ENCODE peak calls at places on chromosomes 3 and 15, in eight cellular contexts. D, O, Z, S, Y, N, P and T are unnamed samples.
A peak's percentile ranks its signal among the peaks of the same experiment; 100 is the strongest.

GRCh38 chr15:36356978-36357582 is 222.3 kb upstream of the CDIN1 start:
- DNase-seq in Z (peak; percentile 74), P (no peak), Y (no peak), O (peak; percentile 39), S (no peak), D (no peak), N (no peak), T (no peak)

GRCh38 chr3:168093229-168093628 is 2.5 kb downstream of the GOLIM4 start:
- DNase-seq in O (no peak), N (no peak), D (no peak), Z (no peak), S (no peak), P (no peak), Y (no peak), T (no peak)

GRCh38 chr15:87680200-87680599 is 576.3 kb downstream of the NTRK3 start:
- DNase-seq in D (no peak), S (no peak), N (no peak), Y (no peak), O (no peak), P (no peak), Z (no peak), T (no peak)

GRCh38 chr3:81363816-81364215 is 397.6 kb downstream of the GBE1 start:
- DNase-seq in Z (no peak), P (no peak), N (no peak), Y (no peak), O (no peak), D (no peak), S (no peak), T (no peak)

GRCh38 chr3:143011705-143012104 is 10.3 kb downstream of the U2SURP start:
- DNase-seq in O (no peak), Y (no peak), D (no peak), N (no peak), S (no peak), P (no peak), Z (no peak), T (no peak)

GRCh38 chr15:79450648-79451047 is 18.5 kb downstream of the MINAR1 start:
- DNase-seq in P (no peak), O (no peak), D (no peak), Y (no peak), S (no peak), N (no peak), Z (no peak), T (no peak)

GRCh38 chr15:26910715-26911114 is 43.9 kb downstream of the GABRA5 start:
- DNase-seq in N (no peak), O (no peak), P (no peak), Z (no peak), Y (no peak), S (no peak), D (no peak), T (no peak)

GRCh38 chr15:32919749-32920414 is 202.1 kb downstream of the GREM1 start:
- DNase-seq in O (no peak), S (no peak), Z (no peak), D (no peak), Y (no peak), P (no peak), N (no peak), T (no peak)

GRCh38 chr3:196016485-196016884 is 65.4 kb downstream of the TFRC start:
- DNase-seq in S (peak; percentile 38), Z (no peak), P (no peak), O (no peak), D (no peak), Y (no peak), N (no peak), T (no peak)

GRCh38 chr15:100131321-100132224 is 210.2 kb downstream of the ADAMTS17 start:
- DNase-seq in P (peak; percentile 12), Y (no peak), Z (no peak), O (no peak), D (peak; percentile 79), S (peak; percentile 45), N (no peak), T (no peak)

GRCh38 chr3:143124683-143125520 is 5.3 kb downstream of the CHST2 start:
- DNase-seq in S (no peak), Z (no peak), N (no peak), P (no peak), D (no peak), Y (no peak), O (no peak), T (no peak)

GRCh38 chr15:29756358-29757267 is 65.7 kb downstream of the TJP1 start:
- DNase-seq in P (no peak), S (no peak), Y (no peak), D (no peak), Z (no peak), O (no peak), N (no peak), T (no peak)

GRCh38 chr15:38650384-38650783 is 85.8 kb upstream of the RASGRP1 start:
- DNase-seq in N (no peak), O (no peak), Z (no peak), S (no peak), Y (no peak), D (no peak), P (no peak), T (no peak)

GRCh38 chr3:78875431-78875830 is 892.4 kb downstream of the ROBO1 start:
- DNase-seq in S (no peak), P (no peak), N (no peak), D (no peak), O (no peak), Y (no peak), Z (no peak), T (no peak)

GRCh38 chr3:53846134-53846850 is at the start of the genes CHDH and IL17RB:
- DNase-seq in S (no peak), P (peak; percentile 11), O (peak; percentile 69), N (no peak), D (peak; percentile 64), Z (no peak), Y (no peak), T (peak; percentile 76)

GRCh38 chr3:171807129-171807675 is 3.1 kb downstream of the PLD1 start:
- DNase-seq in S (no peak), O (no peak), D (no peak), P (no peak), Y (no peak), N (no peak), Z (no peak), T (no peak)

GRCh38 chr3:171806200-171807128 is 3.8 kb downstream of the PLD1 start:
- DNase-seq in P (no peak), Y (peak; percentile 79), S (no peak), Z (no peak), O (no peak), D (no peak), N (no peak), T (no peak)

GRCh38 chr3:171805687-171806086 is 4.6 kb downstream of the PLD1 start:
- DNase-seq in P (no peak), Y (no peak), O (no peak), D (no peak), N (no peak), S (no peak), Z (no peak), T (no peak)

GRCh38 chr3:171809513-171810277 is 588 bp downstream of the PLD1 start:
- DNase-seq in D (peak; percentile 92), P (peak; percentile 37), N (peak; percentile 94), O (peak; percentile 94), S (no peak), Y (no peak), Z (peak; percentile 96), T (peak; percentile 55)

GRCh38 chr3:171807806-171808205 is 2.5 kb downstream of the PLD1 start:
- DNase-seq in N (no peak), Z (no peak), P (no peak), S (no peak), Y (no peak), O (no peak), D (no peak), T (no peak)
- H3K4me1 ChIP-seq in N (no peaks in the 10 kb centered on the region), Z (peaks cover 33% of the 10 kb centered on the region), P (peaks cover 13% of the 10 kb centered on the region), S (peaks cover 83% of the 10 kb centered on the region), Y (peaks cover 63% of the 10 kb centered on the region), O (peaks cover 5% of the 10 kb centered on the region), D (peaks cover 15% of the 10 kb centered on the region), T (no peaks in the 10 kb centered on the region)

GRCh38 chr3:71064976-71065763 is 518.4 kb downstream of the FOXP1 start:
- DNase-seq in N (peak; percentile 77), P (peak; percentile 72), D (peak; percentile 71), O (peak; percentile 58), Y (no peak), S (peak; percentile 40), Z (peak; percentile 83), T (peak; percentile 64)
- H3K4me1 ChIP-seq in N (no peaks in the 10 kb centered on the region), P (peaks cover 87% of the 10 kb centered on the region), D (peaks cover 25% of the 10 kb centered on the region), O (peaks cover 17% of the 10 kb centered on the region), Y (no peaks in the 10 kb centered on the region), S (peaks cover 3% of the 10 kb centered on the region), Z (peaks cover 40% of the 10 kb centered on the region), T (no peaks in the 10 kb centered on the region)

GRCh38 chr3:101243285-101244211 is 76.8 kb downstream of the IMPG2 start:
- DNase-seq in P (no peak), S (no peak), D (no peak), Z (no peak), N (no peak), O (no peak), Y (no peak), T (no peak)
- H3K4me1 ChIP-seq in P (no peaks in the 10 kb centered on the region), S (no peaks in the 10 kb centered on the region), D (no peaks in the 10 kb centered on the region), Z (no peaks in the 10 kb centered on the region), N (no peaks in the 10 kb centered on the region), O (no peaks in the 10 kb centered on the region), Y (no peaks in the 10 kb centered on the region), T (no peaks in the 10 kb centered on the region)

GRCh38 chr3:30221622-30222021 is 384.8 kb upstream of the TGFBR2 start:
- DNase-seq in P (no peak), N (no peak), O (no peak), Y (no peak), D (no peak), Z (no peak), S (no peak), T (no peak)
- H3K4me1 ChIP-seq in P (no peaks in the 10 kb centered on the region), N (no peaks in the 10 kb centered on the region), O (no peaks in the 10 kb centered on the region), Y (no peaks in the 10 kb centered on the region), D (no peaks in the 10 kb centered on the region), Z (no peaks in the 10 kb centered on the region), S (no peaks in the 10 kb centered on the region), T (no peaks in the 10 kb centered on the region)